ENCODE peak calls at places on chromosomes 12 and 14, in seven cellular contexts. Y, T, O, D, N, I and K are unnamed samples.

GRCh38 chr12:53103860-53104305 is 597 bp downstream of the SOAT2 start:
- DNase-seq in O (no peak), I (peak; percentile 16), Y (peak; percentile 83), T (no peak), N (no peak), D (no peak), K (no peak)

GRCh38 chr12:104427547-104427938 is 29.2 kb upstream of the CHST11 start:
- DNase-seq in N (no peak), I (no peak), D (no peak), T (no peak), Y (no peak), O (peak; percentile 19), K (no peak)

GRCh38 chr12:15532364-15532977 is 210.2 kb downstream of the PTPRO start:
- DNase-seq in I (peak; percentile 39), N (peak; percentile 77), Y (peak; percentile 71), O (peak; percentile 53), T (no peak), D (peak; percentile 33), K (peak; percentile 76)

GRCh38 chr14:94867931-94868597 is 98.2 kb upstream of the GSC start:
- DNase-seq in O (no peak), I (no peak), T (no peak), Y (no peak), D (no peak), N (peak; percentile 40), K (no peak)

GRCh38 chr14:54981698-54982097 is 45.2 kb downstream of the WDHD1 start:
- DNase-seq in D (no peak), N (peak; percentile 10), Y (no peak), O (no peak), I (no peak), T (no peak), K (no peak)

GRCh38 chr12:96034631-96035282 is 630 bp downstream of the LTA4H start:
- DNase-seq in N (peak; percentile 38), Y (peak; percentile 32), T (peak; percentile 52), I (no peak), D (no peak), O (peak; percentile 16), K (no peak)

GRCh38 chr12:5138845-5139244 is 95.2 kb downstream of the KCNA5 start:
- DNase-seq in T (no peak), N (peak; percentile 21), O (no peak), Y (no peak), D (no peak), I (no peak), K (no peak)

GRCh38 chr12:101789171-101789570 is 41.6 kb downstream of the GNPTAB start:
- DNase-seq in T (no peak), N (no peak), O (no peak), Y (no peak), I (no peak), D (no peak), K (no peak)

GRCh38 chr12:54355104-54355815 is 9.0 kb downstream of the GPR84 start:
- DNase-seq in Y (no peak), O (no peak), T (no peak), N (no peak), I (no peak), D (no peak), K (no peak)

GRCh38 chr12:66620703-66621102 is 58.2 kb downstream of the GRIP1 start:
- DNase-seq in T (no peak), O (no peak), D (no peak), Y (peak; percentile 9), I (no peak), N (no peak), K (no peak)

GRCh38 chr12:71627438-71628002 is 36.1 kb downstream of the ZFC3H1 start:
- DNase-seq in I (no peak), T (no peak), Y (no peak), N (no peak), O (no peak), D (no peak), K (no peak)

GRCh38 chr14:102415671-102416070 is 52.9 kb downstream of the TECPR2 start:
- DNase-seq in O (no peak), Y (no peak), T (no peak), N (no peak), D (no peak), I (no peak), K (no peak)

GRCh38 chr12:51836012-51836832 is 12.3 kb downstream of the FIGNL2 start:
- DNase-seq in Y (no peak), I (no peak), N (no peak), D (no peak), T (no peak), O (no peak), K (no peak)

GRCh38 chr12:59708059-59708458 is 112.2 kb downstream of the SLC16A7 start:
- DNase-seq in T (no peak), D (no peak), Y (no peak), N (peak; percentile 48), O (no peak), I (no peak), K (no peak)

GRCh38 chr12:125286005-125286727 is 220.9 kb downstream of the AACS start:
- DNase-seq in O (no peak), I (no peak), T (no peak), Y (no peak), N (no peak), D (no peak), K (no peak)

GRCh38 chr14:95698287-95698686 is 12.1 kb downstream of the TCL1B start:
- DNase-seq in N (no peak), T (no peak), O (no peak), D (no peak), Y (no peak), I (no peak), K (no peak)